ENCODE peak calls at places on chromosomes 2 and 18, in ten cellular contexts. T is activated CD4-positive, alpha-beta T cell treated with anti-CD3 and anti-CD28 coated beads for 4 hours; K is A549; J is RPMI7951; E is NCI-H146; G is stimulated activated CD4-positive, alpha-beta T cell treated with anti-CD3 and anti-CD28 coated beads, Interleukin-12 subunit alpha, Interleukin-12 subunit beta, amount 100 ng/mL, for 48 hours; F is neural progenitor cell; A is T-helper 1 cell; O is GM12891; V is AG08396. M is an unnamed sample.

GRCh38 chr18:47701133-47701532 is 229.3 kb downstream of the SMAD2 start:
- DNase-seq in T (no peak), K (no peak), J (no peak), E (peak), G (no peak), F (no peak), A (no peak), O (no peak), V (no peak), M (no peak)

GRCh38 chr2:36407403-36407802 is 51.8 kb downstream of the CRIM1 start:
- DNase-seq in T (no peak), K (no peak), J (no peak), E (no peak), G (no peak), F (no peak), A (no peak), O (no peak), V (no peak), M (no peak)

GRCh38 chr2:227370791-227371312 is 8.3 kb downstream of the TM4SF20 start:
- DNase-seq in T (no peak), K (no peak), J (peak), E (no peak), G (no peak), F (no peak), A (no peak), O (no peak), V (no peak), M (peak)

GRCh38 chr2:37343537-37344434 is 644 bp upstream of the QPCT start:
- DNase-seq in T (no peak), K (peak), J (peak), E (peak), G (no peak), F (peak), A (no peak), O (no peak), V (peak), M (peak)

GRCh38 chr2:211401328-211401727 is 844.9 kb downstream of the CPS1 start:
- DNase-seq in T (no peak), K (no peak), J (no peak), E (no peak), G (no peak), F (no peak), A (no peak), O (no peak), V (no peak), M (no peak)

GRCh38 chr18:8167673-8168072 is 441.6 kb upstream of the RAB12 start:
- DNase-seq in T (no peak), K (no peak), J (no peak), E (no peak), G (no peak), F (no peak), A (no peak), O (no peak), V (no peak), M (no peak)

GRCh38 chr2:229634574-229635185 is 79.7 kb downstream of the DNER start:
- DNase-seq in T (no peak), K (no peak), J (no peak), E (peak), G (no peak), F (peak), A (no peak), O (no peak), V (no peak), M (no peak)

GRCh38 chr2:96147593-96148201 is 2.5 kb upstream of the DUSP2 start:
- DNase-seq in T (no peak), K (no peak), J (no peak), E (no peak), G (no peak), F (no peak), A (peak), O (no peak), V (no peak), M (no peak)

GRCh38 chr2:73641767-73642062 is 507 bp downstream of the NAT8 start:
- DNase-seq in T (no peak), K (no peak), J (no peak), E (no peak), G (no peak), F (no peak), A (no peak), O (no peak), V (no peak), M (no peak)

GRCh38 chr2:22601007-22601406 is 784.0 kb upstream of the KLHL29 start:
- DNase-seq in T (no peak), K (no peak), J (no peak), E (no peak), G (no peak), F (no peak), A (no peak), O (no peak), V (no peak), M (no peak)

GRCh38 chr18:66196805-66197204 is 407.1 kb downstream of the CDH19 start:
- DNase-seq in T (no peak), K (no peak), J (no peak), E (no peak), G (no peak), F (no peak), A (no peak), O (no peak), V (no peak), M (no peak)

GRCh38 chr2:98445708-98446577 is 1.3 kb downstream of the INPP4A start:
- DNase-seq in T (no peak), K (no peak), J (peak), E (peak), G (no peak), F (no peak), A (no peak), O (no peak), V (no peak), M (peak)

GRCh38 chr2:240402566-240403295 is 32.7 kb upstream of the GPC1 start:
- DNase-seq in T (no peak), K (no peak), J (no peak), E (no peak), G (no peak), F (no peak), A (no peak), O (no peak), V (no peak), M (no peak)

GRCh38 chr2:2503864-2504418 is 172.9 kb upstream of the MYT1L start:
- DNase-seq in T (no peak), K (no peak), J (no peak), E (no peak), G (no peak), F (no peak), A (no peak), O (no peak), V (no peak), M (no peak)

GRCh38 chr2:19850526-19851050 is 51.2 kb downstream of the TTC32 start:
- DNase-seq in T (no peak), K (no peak), J (no peak), E (no peak), G (no peak), F (no peak), A (no peak), O (no peak), V (no peak), M (no peak)

GRCh38 chr2:239818531-239819011 is 206.6 kb downstream of the NDUFA10 start:
- DNase-seq in T (no peak), K (no peak), J (no peak), E (no peak), G (no peak), F (no peak), A (no peak), O (no peak), V (no peak), M (no peak)

GRCh38 chr2:16608661-16609643 is 56.7 kb downstream of the CYRIA start:
- DNase-seq in T (peak), K (peak), J (peak), E (peak), G (peak), F (peak), A (peak), O (peak), V (peak), M (peak)

GRCh38 chr2:31979966-31980365 is 30.8 kb downstream of the MEMO1 start:
- DNase-seq in T (no peak), K (no peak), J (no peak), E (no peak), G (no peak), F (no peak), A (no peak), O (no peak), V (no peak), M (no peak)

GRCh38 chr2:155404433-155405002 is 706.0 kb downstream of the KCNJ3 start:
- DNase-seq in T (no peak), K (no peak), J (no peak), E (no peak), G (no peak), F (no peak), A (no peak), O (no peak), V (no peak), M (no peak)

GRCh38 chr2:240149943-240150784 is 9.7 kb upstream of the OTOS start:
- DNase-seq in T (peak), K (peak), J (no peak), E (peak), G (peak), F (peak), A (no peak), O (peak), V (peak), M (peak)

GRCh38 chr2:149383340-149383739 is 53.0 kb downstream of the LYPD6 start:
- DNase-seq in T (no peak), K (no peak), J (peak), E (no peak), G (no peak), F (no peak), A (no peak), O (no peak), V (peak), M (peak)

GRCh38 chr2:39538713-39539112 is 101.6 kb upstream of the MAP4K3 start:
- DNase-seq in T (no peak), K (no peak), J (no peak), E (no peak), G (no peak), F (no peak), A (no peak), O (no peak), V (no peak), M (no peak)

GRCh38 chr2:185219981-185220380 is 518.6 kb upstream of the FSIP2 start:
- DNase-seq in T (no peak), K (no peak), J (peak), E (no peak), G (no peak), F (no peak), A (no peak), O (no peak), V (no peak), M (peak)

GRCh38 chr2:59630789-59631188 is 922.7 kb downstream of the BCL11A start:
- DNase-seq in T (no peak), K (no peak), J (no peak), E (no peak), G (no peak), F (no peak), A (no peak), O (no peak), V (no peak), M (no peak)